ENCODE peak calls at places on chromosomes 7 and 10, in seven cellular contexts. One of them, this sample, is unnamed. For H3K36me3 and H3K9me3, the result is how much of the 10 kb centered on the place peaks cover.

GRCh38 chr10:29736325-29737208 is 101.8 kb upstream of the SVIL start:
- DNase-seq in kidney: peak
- DNase-seq in cardiac muscle cell: peak
- DNase-seq in spleen: peak
- DNase-seq in heart right ventricle: peak
- DNase-seq in K562: no peak
- DNase-seq in right lobe of liver: peak
- DNase-seq in this sample: peak

GRCh38 chr10:56341612-56342011 is 19.4 kb downstream of the ZWINT start:
- DNase-seq in K562: no peak
- DNase-seq in cardiac muscle cell: no peak
- DNase-seq in spleen: no peak
- DNase-seq in right lobe of liver: no peak
- DNase-seq in kidney: no peak
- DNase-seq in heart right ventricle: no peak
- DNase-seq in this sample: no peak

GRCh38 chr7:131231381-131232220 is 96.1 kb upstream of the MKLN1 start:
- DNase-seq in heart right ventricle: peak
- DNase-seq in right lobe of liver: no peak
- DNase-seq in spleen: peak
- DNase-seq in K562: no peak
- DNase-seq in cardiac muscle cell: no peak
- DNase-seq in kidney: no peak
- DNase-seq in this sample: no peak

GRCh38 chr10:602391-603005 is 87.0 kb downstream of the DIP2C start:
- DNase-seq in K562: no peak
- DNase-seq in right lobe of liver: no peak
- DNase-seq in spleen: no peak
- DNase-seq in heart right ventricle: no peak
- DNase-seq in cardiac muscle cell: no peak
- DNase-seq in kidney: no peak
- DNase-seq in this sample: no peak

GRCh38 chr10:6583447-6583846 is 3.4 kb upstream of the PRKCQ start:
- DNase-seq in spleen: no peak
- DNase-seq in heart right ventricle: no peak
- DNase-seq in K562: peak
- DNase-seq in cardiac muscle cell: no peak
- DNase-seq in right lobe of liver: no peak
- DNase-seq in kidney: no peak
- DNase-seq in this sample: no peak

GRCh38 chr10:130246113-130246512 is 109.9 kb downstream of the GLRX3 start:
- DNase-seq in spleen: no peak
- DNase-seq in right lobe of liver: peak
- DNase-seq in kidney: no peak
- DNase-seq in cardiac muscle cell: no peak
- DNase-seq in heart right ventricle: no peak
- DNase-seq in K562: no peak
- DNase-seq in this sample: no peak

GRCh38 chr10:68212721-68213352 is 19.1 kb downstream of the ATOH7 start:
- DNase-seq in cardiac muscle cell: peak
- DNase-seq in heart right ventricle: no peak
- DNase-seq in spleen: no peak
- DNase-seq in kidney: no peak
- DNase-seq in K562: peak
- DNase-seq in right lobe of liver: no peak
- DNase-seq in this sample: no peak

GRCh38 chr7:91323759-91324158 is 59.5 kb downstream of the FZD1 start:
- DNase-seq in cardiac muscle cell: no peak
- DNase-seq in right lobe of liver: no peak
- DNase-seq in spleen: no peak
- DNase-seq in kidney: no peak
- DNase-seq in K562: no peak
- DNase-seq in heart right ventricle: no peak
- DNase-seq in this sample: no peak

GRCh38 chr7:17369686-17370426 is 71.4 kb downstream of the AHR start:
- DNase-seq in K562: peak
- DNase-seq in heart right ventricle: no peak
- DNase-seq in cardiac muscle cell: no peak
- DNase-seq in kidney: no peak
- DNase-seq in spleen: no peak
- DNase-seq in right lobe of liver: no peak
- DNase-seq in this sample: no peak

GRCh38 chr10:3277566-3277965 is 105.0 kb upstream of the PITRM1 start:
- DNase-seq in right lobe of liver: no peak
- DNase-seq in spleen: no peak
- DNase-seq in K562: no peak
- DNase-seq in kidney: no peak
- DNase-seq in heart right ventricle: no peak
- DNase-seq in cardiac muscle cell: no peak
- DNase-seq in this sample: no peak

GRCh38 chr7:34058791-34059550 is 153.6 kb downstream of the BMPER start:
- DNase-seq in kidney: no peak
- DNase-seq in cardiac muscle cell: no peak
- DNase-seq in heart right ventricle: no peak
- DNase-seq in right lobe of liver: no peak
- DNase-seq in spleen: no peak
- DNase-seq in K562: no peak
- DNase-seq in this sample: no peak

GRCh38 chr10:12264204-12264908 is 68.4 kb downstream of the CDC123 start:
- DNase-seq in cardiac muscle cell: peak
- DNase-seq in right lobe of liver: peak
- DNase-seq in heart right ventricle: peak
- DNase-seq in spleen: peak
- DNase-seq in K562: peak
- DNase-seq in kidney: peak
- DNase-seq in this sample: peak

GRCh38 chr10:7438196-7438986 is 27.6 kb upstream of the SFMBT2 start:
- DNase-seq in heart right ventricle: no peak
- DNase-seq in K562: no peak
- DNase-seq in cardiac muscle cell: no peak
- DNase-seq in kidney: no peak
- DNase-seq in spleen: no peak
- DNase-seq in right lobe of liver: no peak
- DNase-seq in this sample: no peak

GRCh38 chr10:123998197-123999141 is 94.9 kb downstream of the CHST15 start:
- DNase-seq in K562: no peak
- DNase-seq in spleen: no peak
- DNase-seq in kidney: no peak
- DNase-seq in right lobe of liver: no peak
- DNase-seq in cardiac muscle cell: no peak
- DNase-seq in heart right ventricle: no peak
- DNase-seq in this sample: no peak

GRCh38 chr10:62482581-62482980 is 108.4 kb downstream of the ZNF365 start:
- DNase-seq in K562: no peak
- DNase-seq in cardiac muscle cell: no peak
- DNase-seq in kidney: no peak
- DNase-seq in spleen: no peak
- DNase-seq in right lobe of liver: no peak
- DNase-seq in heart right ventricle: no peak
- DNase-seq in this sample: no peak

GRCh38 chr10:113713297-113713982 is 33.7 kb downstream of the CASP7 start:
- DNase-seq in K562: no peak
- DNase-seq in spleen: no peak
- DNase-seq in cardiac muscle cell: no peak
- DNase-seq in right lobe of liver: no peak
- DNase-seq in kidney: no peak
- DNase-seq in heart right ventricle: no peak
- DNase-seq in this sample: no peak

GRCh38 chr10:12481956-12482355 is 132.6 kb downstream of the CAMK1D start:
- DNase-seq in heart right ventricle: no peak
- DNase-seq in kidney: no peak
- DNase-seq in spleen: peak
- DNase-seq in cardiac muscle cell: no peak
- DNase-seq in right lobe of liver: no peak
- DNase-seq in K562: no peak
- DNase-seq in this sample: no peak

GRCh38 chr7:38881015-38881414 is 28.0 kb downstream of the VPS41 start:
- DNase-seq in heart right ventricle: no peak
- DNase-seq in spleen: no peak
- DNase-seq in K562: no peak
- DNase-seq in cardiac muscle cell: no peak
- DNase-seq in right lobe of liver: no peak
- DNase-seq in kidney: no peak
- DNase-seq in this sample: no peak

GRCh38 chr10:78672898-78673297 is 395.9 kb upstream of the ZMIZ1 start:
- DNase-seq in kidney: no peak
- DNase-seq in cardiac muscle cell: no peak
- DNase-seq in right lobe of liver: no peak
- DNase-seq in K562: no peak
- DNase-seq in spleen: no peak
- DNase-seq in heart right ventricle: no peak
- DNase-seq in this sample: no peak
- H3K36me3 ChIP-seq in kidney: under half
- H3K36me3 ChIP-seq in cardiac muscle cell: under half
- H3K36me3 ChIP-seq in right lobe of liver: under half
- H3K36me3 ChIP-seq in K562: under half
- H3K36me3 ChIP-seq in spleen: under half
- H3K36me3 ChIP-seq in heart right ventricle: under half
- H3K36me3 ChIP-seq in this sample: under half

GRCh38 chr7:47328392-47329319 is 253.3 kb downstream of the TNS3 start:
- DNase-seq in heart right ventricle: no peak
- DNase-seq in right lobe of liver: no peak
- DNase-seq in kidney: peak
- DNase-seq in K562: no peak
- DNase-seq in spleen: no peak
- DNase-seq in cardiac muscle cell: no peak
- DNase-seq in this sample: no peak

GRCh38 chr7:47326220-47326619 is 255.7 kb downstream of the TNS3 start:
- DNase-seq in kidney: no peak
- DNase-seq in right lobe of liver: no peak
- DNase-seq in spleen: no peak
- DNase-seq in K562: no peak
- DNase-seq in cardiac muscle cell: no peak
- DNase-seq in heart right ventricle: no peak
- DNase-seq in this sample: no peak

GRCh38 chr7:47327698-47328391 is 254.1 kb downstream of the TNS3 start:
- DNase-seq in K562: no peak
- DNase-seq in kidney: peak
- DNase-seq in spleen: no peak
- DNase-seq in cardiac muscle cell: peak
- DNase-seq in right lobe of liver: peak
- DNase-seq in heart right ventricle: peak
- DNase-seq in this sample: peak

GRCh38 chr7:47326808-47327207 is 255.1 kb downstream of the TNS3 start:
- DNase-seq in right lobe of liver: no peak
- DNase-seq in spleen: no peak
- DNase-seq in cardiac muscle cell: no peak
- DNase-seq in kidney: peak
- DNase-seq in heart right ventricle: peak
- DNase-seq in K562: no peak
- DNase-seq in this sample: no peak

GRCh38 chr7:47327306-47327697 is 254.6 kb downstream of the TNS3 start:
- DNase-seq in K562: no peak
- DNase-seq in kidney: peak
- DNase-seq in right lobe of liver: no peak
- DNase-seq in heart right ventricle: no peak
- DNase-seq in spleen: no peak
- DNase-seq in cardiac muscle cell: no peak
- DNase-seq in this sample: no peak
- H3K4me3 ChIP-seq in K562: no peak
- H3K4me3 ChIP-seq in kidney: peak
- H3K4me3 ChIP-seq in right lobe of liver: peak
- H3K4me3 ChIP-seq in heart right ventricle: peak
- H3K4me3 ChIP-seq in spleen: no peak
- H3K4me3 ChIP-seq in cardiac muscle cell: peak
- H3K4me3 ChIP-seq in this sample: peak

GRCh38 chr7:157980774-157981173 is 606.8 kb downstream of the PTPRN2 start:
- DNase-seq in spleen: peak
- DNase-seq in cardiac muscle cell: no peak
- DNase-seq in right lobe of liver: peak
- DNase-seq in K562: no peak
- DNase-seq in kidney: peak
- DNase-seq in heart right ventricle: no peak
- DNase-seq in this sample: no peak
- H3K9me3 ChIP-seq in spleen: under half
- H3K9me3 ChIP-seq in cardiac muscle cell: under half
- H3K9me3 ChIP-seq in right lobe of liver: under half
- H3K9me3 ChIP-seq in K562: under half
- H3K9me3 ChIP-seq in kidney: under half
- H3K9me3 ChIP-seq in heart right ventricle: under half
- H3K9me3 ChIP-seq in this sample: under half

GRCh38 chr10:22548343-22548742 is 166.0 kb downstream of the PIP4K2A start:
- DNase-seq in right lobe of liver: no peak
- DNase-seq in kidney: no peak
- DNase-seq in spleen: no peak
- DNase-seq in K562: no peak
- DNase-seq in cardiac muscle cell: no peak
- DNase-seq in heart right ventricle: no peak
- DNase-seq in this sample: no peak

GRCh38 chr10:22541900-22542299 is 172.5 kb downstream of the PIP4K2A start:
- DNase-seq in right lobe of liver: no peak
- DNase-seq in cardiac muscle cell: no peak
- DNase-seq in kidney: no peak
- DNase-seq in heart right ventricle: no peak
- DNase-seq in spleen: no peak
- DNase-seq in K562: no peak
- DNase-seq in this sample: no peak

GRCh38 chr10:22544325-22545068 is 169.9 kb downstream of the PIP4K2A start:
- DNase-seq in spleen: no peak
- DNase-seq in heart right ventricle: no peak
- DNase-seq in right lobe of liver: no peak
- DNase-seq in kidney: no peak
- DNase-seq in K562: no peak
- DNase-seq in cardiac muscle cell: no peak
- DNase-seq in this sample: peak

GRCh38 chr10:22542773-22543172 is 171.6 kb downstream of the PIP4K2A start:
- DNase-seq in K562: no peak
- DNase-seq in spleen: no peak
- DNase-seq in right lobe of liver: no peak
- DNase-seq in heart right ventricle: no peak
- DNase-seq in kidney: no peak
- DNase-seq in cardiac muscle cell: no peak
- DNase-seq in this sample: no peak

DNA sequence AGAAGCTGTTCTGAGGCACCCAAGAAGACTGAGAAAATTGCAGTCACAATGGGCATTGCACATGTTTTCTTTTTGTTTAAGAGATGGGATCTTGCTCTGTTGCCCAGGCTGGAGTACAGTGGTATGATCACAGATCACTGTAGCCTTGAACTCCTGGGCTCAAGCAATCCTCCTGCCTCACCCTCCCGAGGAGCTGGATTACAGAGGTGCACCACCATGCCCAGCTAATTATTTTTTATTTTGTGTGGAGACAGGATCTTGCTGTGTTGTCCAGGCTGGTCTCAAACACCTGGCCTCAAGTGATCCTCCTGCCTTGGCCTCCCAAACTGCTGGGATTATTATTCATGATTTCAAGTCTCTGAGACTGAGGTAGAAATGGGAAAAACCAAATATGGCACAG is 168.7 kb downstream of the PIP4K2A start:
- DNase-seq in K562: no peak
- DNase-seq in spleen: no peak
- DNase-seq in heart right ventricle: no peak
- DNase-seq in cardiac muscle cell: no peak
- DNase-seq in right lobe of liver: no peak
- DNase-seq in kidney: no peak
- DNase-seq in this sample: no peak
- H3K36me3 ChIP-seq in K562: half or more
- H3K36me3 ChIP-seq in spleen: under half
- H3K36me3 ChIP-seq in heart right ventricle: under half
- H3K36me3 ChIP-seq in cardiac muscle cell: under half
- H3K36me3 ChIP-seq in right lobe of liver: under half
- H3K36me3 ChIP-seq in kidney: under half
- H3K36me3 ChIP-seq in this sample: half or more

GRCh38 chr7:85186083-85186520 is 754 bp downstream of the SEMA3D start:
- DNase-seq in spleen: peak
- DNase-seq in heart right ventricle: peak
- DNase-seq in K562: no peak
- DNase-seq in right lobe of liver: no peak
- DNase-seq in cardiac muscle cell: peak
- DNase-seq in kidney: peak
- DNase-seq in this sample: no peak
- H3K4me3 ChIP-seq in spleen: peak
- H3K4me3 ChIP-seq in heart right ventricle: peak
- H3K4me3 ChIP-seq in K562: no peak
- H3K4me3 ChIP-seq in right lobe of liver: peak
- H3K4me3 ChIP-seq in cardiac muscle cell: peak
- H3K4me3 ChIP-seq in kidney: peak
- H3K4me3 ChIP-seq in this sample: peak